ENCODE peak calls at places on chromosomes 3 and 15, in ten cellular contexts. J is Panc1, Q is aorta, U is BJ, F is germinal center, O is GM20000, H is T-cell, E is amniotic stem cell, Z is esophagus squamous epithelium, L is caudate nucleus. I is an unnamed sample.

GRCh38 chr3:135056084-135056730 is 261.1 kb downstream of the EPHB1 start:
- DNase-seq in U (no peak), H (no peak), E (no peak), J (no peak), L (no peak), Z (no peak), Q (no peak), F (no peak), O (no peak), I (no peak)

GRCh38 chr3:77041156-77041696 is 1.3 kb downstream of the ROBO2 start:
- DNase-seq in J (no peak), Q (no peak), O (no peak), Z (no peak), L (no peak), E (no peak), H (no peak), F (no peak), U (no peak), I (no peak)

GRCh38 chr15:55289011-55289572 is 521 bp downstream of the RAB27A start:
- DNase-seq in E (no peak), H (no peak), F (peak; percentile 21), J (no peak), U (no peak), L (peak; percentile 9), Q (no peak), Z (no peak), O (peak; percentile 31), I (no peak)

GRCh38 chr3:145857956-145858355 is 303.0 kb downstream of the PLOD2 start:
- DNase-seq in Z (no peak), O (no peak), L (no peak), J (no peak), E (no peak), F (no peak), H (no peak), U (no peak), Q (no peak), I (no peak)

GRCh38 chr15:67901922-67902321 is 62.1 kb upstream of the RNU6-1 start:
- DNase-seq in Q (no peak), E (no peak), H (no peak), Z (no peak), U (no peak), F (no peak), O (no peak), L (no peak), J (no peak), I (no peak)

GRCh38 chr3:72679540-72680198 is 168.6 kb downstream of the SHQ1 start:
- DNase-seq in Z (no peak), E (no peak), U (no peak), Q (no peak), O (peak; percentile 44), L (peak; percentile 12), J (no peak), H (no peak), F (no peak), I (no peak)

GRCh38 chr3:71465371-71466007 is 118.0 kb downstream of the FOXP1 start:
- DNase-seq in F (no peak), H (no peak), U (no peak), E (no peak), J (no peak), O (no peak), Z (no peak), L (no peak), Q (no peak), I (no peak)

GRCh38 chr3:99579246-99579645 is 59.1 kb upstream of the COL8A1 start:
- DNase-seq in Q (no peak), L (no peak), U (peak; percentile 18), J (no peak), E (peak; percentile 41), O (no peak), Z (no peak), H (no peak), F (no peak), I (no peak)

GRCh38 chr3:40615916-40616315 is 91.2 kb downstream of the ZNF621 start:
- DNase-seq in E (no peak), J (no peak), U (no peak), Z (no peak), H (no peak), L (no peak), Q (no peak), F (no peak), O (no peak), I (no peak)

GRCh38 chr3:39267631-39268553 is 11.9 kb downstream of the CX3CR1 start:
- DNase-seq in L (no peak), F (no peak), H (peak; percentile 62), E (no peak), U (no peak), J (no peak), Z (no peak), Q (no peak), O (no peak), I (no peak)

GRCh38 chr3:166554006-166554405 is 716.8 kb upstream of the BCHE start:
- DNase-seq in O (no peak), H (no peak), L (no peak), Z (no peak), Q (no peak), F (no peak), U (no peak), J (no peak), E (no peak), I (peak; percentile 1)

GRCh38 chr3:58161435-58162398 is 49.1 kb downstream of the DNASE1L3 start:
- DNase-seq in J (peak; percentile 74), Z (no peak), L (no peak), F (no peak), Q (peak; percentile 92), U (peak; percentile 46), H (no peak), E (peak; percentile 58), O (no peak), I (peak; percentile 75)

GRCh38 chr15:90648137-90649070 is 68.7 kb upstream of the BLM start:
- DNase-seq in F (peak; percentile 76), Z (peak; percentile 19), U (no peak), O (peak; percentile 84), Q (peak; percentile 81), L (peak; percentile 32), E (peak; percentile 34), H (peak; percentile 35), J (no peak), I (peak; percentile 32)

GRCh38 chr15:40693904-40694705 is 869 bp upstream of the RAD51 start:
- DNase-seq in Z (no peak), H (no peak), L (no peak), J (no peak), U (no peak), E (no peak), F (peak; percentile 25), Q (no peak), O (peak; percentile 23), I (no peak)

GRCh38 chr15:72402726-72403125 is 4.6 kb downstream of the TMEM202 start:
- DNase-seq in U (no peak), H (no peak), O (no peak), Z (no peak), L (no peak), F (no peak), E (no peak), Q (no peak), J (no peak), I (no peak)

GRCh38 chr3:128232421-128233180 is 79.3 kb downstream of the EEFSEC start:
- DNase-seq in U (no peak), J (no peak), Z (no peak), L (no peak), Q (no peak), E (no peak), H (no peak), F (no peak), O (no peak), I (no peak)

GRCh38 chr3:190491533-190492054 is 22.3 kb upstream of the IL1RAP start:
- DNase-seq in F (no peak), U (no peak), L (no peak), H (no peak), Z (no peak), Q (no peak), E (no peak), O (no peak), J (no peak), I (no peak)

GRCh38 chr15:98906712-98907083 is 100.9 kb downstream of the PGPEP1L start:
- DNase-seq in H (no peak), Q (no peak), U (no peak), O (no peak), J (no peak), L (no peak), E (no peak), F (no peak), Z (no peak), I (no peak)

GRCh38 chr3:122183893-122184590 is 574 bp downstream of the CASR start:
- DNase-seq in J (no peak), U (no peak), Q (peak; percentile 77), L (no peak), E (no peak), H (no peak), F (peak; percentile 9), Z (no peak), O (no peak), I (no peak)

GRCh38 chr3:138594150-138594934 is at the start of gene CEP70:
- DNase-seq in F (peak; percentile 81), E (no peak), Z (no peak), Q (peak; percentile 97), L (no peak), O (peak; percentile 81), H (peak; percentile 81), U (peak; percentile 53), J (peak; percentile 87), I (no peak)

GRCh38 chr3:143360244-143360643 is 240.7 kb downstream of the CHST2 start:
- DNase-seq in U (no peak), F (no peak), H (no peak), E (no peak), Z (no peak), Q (no peak), O (no peak), L (no peak), J (no peak), I (no peak)

GRCh38 chr3:188756241-188756640 is 415.5 kb upstream of the TPRG1 start:
- DNase-seq in J (no peak), Z (no peak), F (peak; percentile 20), O (no peak), L (no peak), H (no peak), Q (no peak), U (no peak), E (no peak), I (no peak)

GRCh38 chr3:185317674-185318073 is 45.3 kb upstream of the MAP3K13 start:
- DNase-seq in O (no peak), J (no peak), H (no peak), Q (no peak), L (no peak), Z (no peak), U (no peak), E (no peak), F (no peak), I (no peak)

GRCh38 chr3:31953636-31954035 is 27.4 kb downstream of the OSBPL10 start:
- DNase-seq in E (no peak), Q (no peak), O (no peak), U (no peak), J (no peak), L (no peak), F (no peak), Z (no peak), H (no peak), I (no peak)

GRCh38 chr15:65318870-65319356 is 14.4 kb downstream of the RNU5B-1 start:
- DNase-seq in F (peak; percentile 87), Z (no peak), O (peak; percentile 88), Q (peak; percentile 90), H (peak; percentile 65), J (no peak), U (peak; percentile 16), E (no peak), L (peak; percentile 79), I (peak; percentile 64)

GRCh38 chr15:68725736-68726135 is 95.0 kb downstream of the ANP32A start:
- DNase-seq in E (no peak), L (no peak), Q (no peak), U (no peak), F (no peak), Z (no peak), H (no peak), O (no peak), J (no peak), I (no peak)

GRCh38 chr15:78761891-78762385 is 49.3 kb downstream of the ADAMTS7 start:
- DNase-seq in Z (no peak), E (no peak), U (no peak), H (no peak), Q (peak; percentile 71), J (no peak), O (no peak), F (no peak), L (no peak), I (no peak)

GRCh38 chr15:64552281-64552948 is 92.0 kb downstream of the ZNF609 start:
- DNase-seq in F (no peak), Q (no peak), H (no peak), Z (no peak), O (no peak), E (no peak), L (no peak), U (no peak), J (no peak), I (no peak)